ENCODE peak calls at places on chromosomes 16 and 17, in six cellular contexts. G, N, I, T, Y and H are unnamed samples.

GRCh38 chr16:635573-636205 is 416 bp downstream of the METTL26 start:
- DNase-seq in Y (no peak), N (no peak), I (no peak), G (no peak), T (no peak), H (no peak)

GRCh38 chr17:47819475-47819874 is 2.1 kb downstream of the OSBPL7 start:
- DNase-seq in T (no peak), G (no peak), I (no peak), Y (no peak), N (no peak), H (peak; percentile 32)

GRCh38 chr17:47096343-47096742 is 92.8 kb downstream of the CDC27 start:
- DNase-seq in N (no peak), Y (no peak), G (no peak), T (no peak), I (no peak), H (no peak)

GRCh38 chr16:86218479-86219170 is 291.7 kb upstream of the FOXF1 start:
- DNase-seq in G (no peak), N (no peak), T (no peak), Y (peak; percentile 48), I (no peak), H (no peak)

GRCh38 chr17:47848198-47848513 is 2.8 kb downstream of the SP6 start:
- DNase-seq in T (no peak), I (no peak), Y (no peak), N (no peak), G (no peak), H (no peak)

GRCh38 chr17:77011173-77012011 is 129.4 kb upstream of the SEC14L1 start:
- DNase-seq in T (no peak), N (peak; percentile 61), I (peak; percentile 41), Y (no peak), G (no peak), H (no peak)

GRCh38 chr16:11072420-11073153 is 128.2 kb downstream of the CLEC16A start:
- DNase-seq in G (no peak), T (no peak), N (peak; percentile 52), Y (no peak), I (no peak), H (no peak)

GRCh38 chr16:31404353-31405064 is 11.4 kb downstream of the ITGAD start:
- DNase-seq in G (no peak), T (no peak), Y (no peak), I (no peak), N (peak; percentile 44), H (no peak)

GRCh38 chr17:40718904-40719303 is 15.4 kb upstream of the KRT24 start:
- DNase-seq in Y (no peak), T (no peak), G (no peak), N (no peak), I (no peak), H (no peak)

GRCh38 chr17:48622857-48623256 is 3.3 kb downstream of the HOXB9 start:
- DNase-seq in I (no peak), N (no peak), Y (no peak), G (no peak), T (no peak), H (no peak)

GRCh38 chr16:8137581-8137980 is 452.7 kb downstream of the TMEM114 start:
- DNase-seq in N (no peak), Y (no peak), G (no peak), I (no peak), T (no peak), H (no peak)

GRCh38 chr16:67375161-67375560 is 18.1 kb downstream of the TPPP3 start:
- DNase-seq in I (no peak), G (no peak), N (no peak), Y (no peak), T (no peak), H (no peak)

GRCh38 chr17:66650490-66650877 is 184.4 kb upstream of the CACNG5 start:
- DNase-seq in Y (no peak), I (no peak), N (no peak), T (no peak), G (no peak), H (no peak)

DNA sequence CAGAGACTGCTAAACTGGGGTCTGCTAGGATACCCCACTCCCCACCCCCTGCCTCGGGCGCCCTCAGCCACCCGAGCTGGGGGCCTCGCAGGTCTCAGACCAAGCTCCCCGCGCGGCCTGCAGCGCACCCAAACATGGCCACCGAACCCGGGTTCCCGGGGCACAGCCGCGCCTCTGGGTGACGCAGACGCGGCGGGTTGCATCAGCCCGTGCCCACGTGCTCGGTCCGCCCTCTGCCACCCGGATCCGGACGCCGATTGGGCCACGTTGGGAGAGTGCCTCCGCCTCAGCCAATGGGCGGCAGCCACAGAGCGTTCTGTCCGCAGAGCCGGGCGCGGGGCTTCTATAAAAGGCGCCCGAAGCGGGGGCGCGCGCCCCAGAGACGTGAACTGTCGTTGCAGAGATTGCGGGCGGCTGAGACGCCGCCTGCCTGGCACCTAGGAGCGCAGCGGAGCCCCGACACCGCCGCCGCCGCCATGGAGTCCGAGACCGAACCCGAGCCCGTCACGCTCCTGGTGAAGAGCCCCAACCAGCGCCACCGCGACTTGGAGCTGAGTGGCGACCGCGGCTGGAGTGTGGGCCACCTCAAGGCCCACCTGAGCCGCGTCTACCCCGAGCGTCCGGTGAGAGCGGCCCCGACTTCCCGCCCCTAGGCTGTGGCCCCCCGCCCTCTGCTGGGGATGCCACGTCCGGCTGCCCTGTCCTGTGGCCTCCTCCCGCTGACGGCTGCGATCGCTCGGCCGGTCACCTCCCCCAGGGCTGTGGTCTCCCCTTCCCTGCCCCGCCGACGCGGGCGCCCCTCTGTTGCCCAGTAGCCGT is at the start of gene HERPUD1:
- DNase-seq in I (peak; percentile 98), N (peak; percentile 99), T (peak; percentile 100), Y (peak; percentile 99), G (peak; percentile 99), H (peak; percentile 99)
- TF ChIP-seq CTCF in I (peak; percentile 27), N (peak; percentile 2), T (no peak), Y (no peak), G (peak; percentile 23), H (no peak)

GRCh38 chr16:6165330-6165984 is 1067.9 kb upstream of the EEF2KMT start:
- DNase-seq in I (no peak), T (no peak), N (no peak), Y (no peak), G (no peak), H (no peak)
- TF ChIP-seq CTCF in I (no peak), T (no peak), N (no peak), Y (no peak), G (no peak), H (no peak)

GRCh38 chr16:89246903-89247733 is 29.6 kb downstream of the ZNF778 start:
- DNase-seq in Y (peak; percentile 90), N (peak; percentile 89), G (peak; percentile 89), I (peak; percentile 100), T (peak; percentile 81), H (peak; percentile 93)
- TF ChIP-seq CTCF in Y (no peak), N (no peak), G (no peak), I (no peak), T (no peak), H (no peak)

GRCh38 chr16:85027968-85028637 is 508 bp downstream of the KIAA0513 start:
- DNase-seq in Y (no peak), N (no peak), T (no peak), G (no peak), I (no peak), H (no peak)
- TF ChIP-seq CTCF in Y (peak; percentile 9), N (no peak), T (peak; percentile 59), G (no peak), I (no peak), H (peak; percentile 55)

GRCh38 chr16:27470567-27471431 is 68.8 kb downstream of the IL21R start:
- DNase-seq in N (peak; percentile 58), Y (no peak), T (no peak), G (no peak), I (no peak), H (no peak)
- TF ChIP-seq CTCF in N (no peak), Y (no peak), T (no peak), G (no peak), I (no peak), H (no peak)

GRCh38 chr17:44555056-44555455 is 2.2 kb upstream of the FZD2 start:
- DNase-seq in N (no peak), T (no peak), G (no peak), I (no peak), Y (no peak), H (no peak)

GRCh38 chr17:44556854-44557606 is at the start of gene FZD2:
- DNase-seq in T (peak; percentile 88), Y (peak; percentile 96), G (peak; percentile 95), I (no peak), N (peak; percentile 98), H (peak; percentile 64)

GRCh38 chr17:44558349-44559287 is 1.3 kb downstream of the FZD2 start:
- DNase-seq in G (peak; percentile 77), I (no peak), Y (peak; percentile 67), N (no peak), T (no peak), H (no peak)

GRCh38 chr17:44557653-44558285 is 485 bp downstream of the FZD2 start:
- DNase-seq in Y (peak; percentile 67), T (peak; percentile 64), G (peak; percentile 69), I (no peak), N (peak; percentile 58), H (no peak)

DNA sequence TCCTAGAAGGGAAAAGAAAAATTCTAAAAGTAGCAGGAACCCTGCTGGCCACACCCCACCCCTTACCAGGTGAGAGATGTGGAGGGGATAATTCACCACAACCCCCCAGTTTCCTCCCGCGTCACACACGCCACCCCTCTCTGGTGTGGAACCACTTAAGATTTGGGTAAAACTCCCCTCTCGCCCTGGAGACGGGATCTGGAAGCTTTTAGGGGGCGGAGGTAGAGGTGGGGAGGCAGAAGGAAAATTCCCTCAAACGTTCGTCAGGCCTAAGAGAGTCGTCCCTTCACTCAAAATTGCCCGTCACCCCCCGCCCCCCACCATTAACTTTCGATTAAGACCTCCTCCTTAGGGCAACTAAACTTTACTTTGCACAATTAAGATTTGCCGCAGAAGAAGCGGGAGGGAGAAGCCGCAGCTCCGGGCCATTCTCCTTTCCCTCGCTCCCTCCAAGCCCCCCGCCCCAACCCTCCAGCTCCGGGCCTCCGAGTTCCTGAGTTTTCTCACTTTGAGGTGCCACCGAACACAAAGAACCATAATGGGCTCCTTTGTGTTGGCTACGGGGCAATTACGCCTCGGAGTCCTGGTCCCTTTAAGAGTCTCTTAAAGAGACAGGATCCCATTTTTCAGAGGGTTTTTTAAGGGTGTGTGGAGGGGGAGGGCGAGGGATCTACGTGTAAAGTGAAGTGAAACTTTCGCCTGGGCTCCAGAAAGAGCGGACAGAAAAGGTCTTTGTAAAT is 1.0 kb upstream of the FZD2 start:
- DNase-seq in N (peak; percentile 72), Y (peak; percentile 72), G (peak; percentile 66), T (no peak), I (no peak), H (no peak)
- TF ChIP-seq CTCF in N (no peak), Y (no peak), G (no peak), T (no peak), I (no peak), H (no peak)

DNA sequence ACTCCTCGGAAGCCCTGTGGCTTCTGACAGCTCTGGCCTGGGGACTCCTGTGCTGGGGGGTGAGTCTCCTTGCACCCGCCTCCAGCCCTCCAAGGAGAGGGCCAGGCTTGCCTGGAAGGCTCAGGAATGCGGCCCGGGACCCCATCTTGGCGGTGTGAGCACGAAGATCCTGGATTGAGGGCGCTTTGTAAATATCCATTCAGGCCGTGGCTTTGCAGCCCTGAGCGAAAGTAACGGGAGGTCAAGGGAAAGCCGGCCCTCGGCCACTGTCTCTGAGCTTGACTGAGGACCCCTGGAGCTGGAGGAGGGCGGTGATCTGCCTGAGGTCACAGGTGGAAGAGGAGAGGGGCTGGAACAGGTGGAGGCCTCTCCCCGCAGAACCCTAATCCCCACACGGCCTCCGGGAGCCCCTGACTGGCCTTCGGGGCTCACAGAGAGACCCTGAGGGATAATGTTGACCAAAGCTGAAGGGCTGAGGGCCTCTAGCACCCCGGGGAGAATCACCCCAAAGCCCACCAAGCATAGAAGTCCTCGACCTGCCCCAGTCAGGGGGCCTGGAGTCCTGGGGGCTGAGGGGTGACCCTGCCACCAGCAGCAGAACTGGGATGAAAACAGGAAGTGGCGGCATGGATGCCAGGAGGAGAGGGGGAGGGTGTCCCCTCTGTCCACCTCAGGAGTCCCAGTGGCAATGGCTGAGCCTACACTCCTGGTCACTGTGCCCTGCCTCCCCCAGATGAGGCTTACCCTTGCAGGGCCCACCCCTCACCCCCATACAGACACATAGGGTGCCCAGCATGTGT is 8.3 kb upstream of the RASD1 start:
- DNase-seq in N (no peak), I (no peak), Y (no peak), G (no peak), T (no peak), H (no peak)
- TF ChIP-seq CTCF in N (no peak), I (no peak), Y (no peak), G (no peak), T (no peak), H (no peak)